ENCODE peak calls at places on chromosomes 12 and 14, in five cellular contexts. J, B, Y, A and E are unnamed samples.

GRCh38 chr14:55434805-55435174 is 5.6 kb downstream of the TBPL2 start:
- DNase-seq in Y (no peak), B (no peak), A (no peak), J (no peak), E (no peak)

GRCh38 chr12:98208846-98209245 is 306.5 kb upstream of the TMPO start:
- DNase-seq in J (no peak), B (no peak), A (no peak), Y (no peak), E (no peak)

GRCh38 chr12:6229823-6230222 is 29.6 kb downstream of the CD9 start:
- DNase-seq in J (peak), A (peak), B (no peak), Y (no peak), E (no peak)

GRCh38 chr12:107525719-107526554 is 159.7 kb upstream of the PWP1 start:
- DNase-seq in B (no peak), J (no peak), A (no peak), Y (no peak), E (no peak)

GRCh38 chr14:26255213-26255612 is 342.6 kb downstream of the NOVA1 start:
- DNase-seq in Y (no peak), J (no peak), B (no peak), A (no peak), E (no peak)

GRCh38 chr12:5428332-5429221 is 3.3 kb upstream of the NTF3 start:
- DNase-seq in J (peak), B (no peak), A (no peak), Y (no peak), E (no peak)

GRCh38 chr14:50010752-50011151 is 105.6 kb downstream of the VCPKMT start:
- DNase-seq in J (no peak), B (no peak), Y (no peak), A (no peak), E (no peak)

GRCh38 chr12:103495158-103495782 is 498 bp downstream of the C12orf42 start:
- DNase-seq in J (no peak), A (no peak), B (peak), Y (no peak), E (no peak)

GRCh38 chr14:94601961-94602391 is 10.2 kb upstream of the SERPINA3 start:
- DNase-seq in J (peak), Y (no peak), A (peak), B (no peak), E (no peak)

GRCh38 chr12:121579981-121580868 is 598 bp downstream of the KDM2B start:
- DNase-seq in Y (peak), B (peak), A (peak), J (peak), E (peak)

GRCh38 chr12:2284857-2285256 is 232.1 kb downstream of the CACNA1C start:
- DNase-seq in A (peak), Y (peak), B (no peak), J (peak), E (no peak)